ENCODE peak calls at places on chromosomes 7 and 10, in five cellular contexts. N is PC-3, V is HCT116, R is GM23248, H is hepatocyte. U is an unnamed sample.
A peak's percentile ranks its signal among the peaks of the same experiment; 100 is the strongest.

GRCh38 chr10:132590094-132590751 is 52.6 kb downstream of the INPP5A start:
- DNase-seq in N (no peak), V (no peak), R (no peak), H (no peak), U (no peak)

GRCh38 chr10:127243490-127244272 is 47.3 kb upstream of the INSYN2A start:
- DNase-seq in N (peak; percentile 50), V (peak; percentile 39), R (peak; percentile 44), H (peak; percentile 48), U (peak; percentile 7)

GRCh38 chr10:132201111-132201989 is 14.6 kb downstream of the DPYSL4 start:
- DNase-seq in N (no peak), V (no peak), R (no peak), H (no peak), U (no peak)

GRCh38 chr7:155947051-155947450 is 134.8 kb upstream of the SHH start:
- DNase-seq in N (peak; percentile 85), V (no peak), R (no peak), H (no peak), U (no peak)

GRCh38 chr7:75916685-75917634 is 2.0 kb downstream of the POR start:
- DNase-seq in N (no peak), V (no peak), R (no peak), H (no peak), U (no peak)

GRCh38 chr10:129853236-129853946 is 110.7 kb downstream of the EBF3 start:
- DNase-seq in N (peak; percentile 19), V (no peak), R (peak; percentile 40), H (peak; percentile 64), U (no peak)

GRCh38 chr10:76382381-76382851 is 951.0 kb downstream of the LRMDA start:
- DNase-seq in N (peak; percentile 62), V (no peak), R (peak; percentile 64), H (no peak), U (no peak)

GRCh38 chr10:109963439-109963838 is 40.1 kb upstream of the XPNPEP1 start:
- DNase-seq in N (no peak), V (no peak), R (peak; percentile 74), H (no peak), U (no peak)

GRCh38 chr7:139931190-139932007 is 102.3 kb downstream of the TBXAS1 start:
- DNase-seq in N (no peak), V (no peak), R (no peak), H (no peak), U (no peak)

GRCh38 chr7:27700501-27700900 is 37.8 kb upstream of the HIBADH start:
- DNase-seq in N (no peak), V (no peak), R (no peak), H (no peak), U (no peak)

GRCh38 chr7:152709307-152710133 is 33.6 kb upstream of the XRCC2 start:
- DNase-seq in N (peak; percentile 44), V (peak; percentile 81), R (peak; percentile 69), H (no peak), U (no peak)

GRCh38 chr10:122344741-122345258 is 29.7 kb upstream of the PLEKHA1 start:
- DNase-seq in N (peak; percentile 20), V (peak; percentile 46), R (peak; percentile 54), H (peak; percentile 64), U (no peak)

GRCh38 chr7:131105803-131106680 is 221.6 kb upstream of the MKLN1 start:
- DNase-seq in N (peak; percentile 52), V (no peak), R (peak; percentile 88), H (peak; percentile 87), U (peak; percentile 78)

GRCh38 chr7:83648464-83649241 is at the start of gene SEMA3E:
- DNase-seq in N (peak; percentile 52), V (peak; percentile 15), R (peak; percentile 65), H (peak; percentile 61), U (no peak)

GRCh38 chr7:107631588-107631987 is 29.0 kb upstream of the SLC26A4 start:
- DNase-seq in N (no peak), V (no peak), R (no peak), H (no peak), U (no peak)

GRCh38 chr10:30435068-30435422 is 1.1 kb downstream of the MAP3K8 start:
- DNase-seq in N (no peak), V (no peak), R (peak; percentile 77), H (peak; percentile 62), U (peak; percentile 40)

GRCh38 chr10:22386396-22386928 is 41.2 kb downstream of the SPAG6 start:
- DNase-seq in N (no peak), V (no peak), R (no peak), H (no peak), U (no peak)

GRCh38 chr7:12316925-12317324 is 86.7 kb downstream of the VWDE start:
- DNase-seq in N (no peak), V (no peak), R (no peak), H (no peak), U (no peak)

GRCh38 chr7:16345979-16346958 is 75.1 kb downstream of the CRPPA start:
- DNase-seq in N (peak; percentile 88), V (peak; percentile 44), R (peak; percentile 87), H (no peak), U (peak; percentile 61)

GRCh38 chr7:122886357-122887081 is at the start of gene CADPS2:
- DNase-seq in N (peak; percentile 71), V (peak; percentile 71), R (peak; percentile 81), H (peak; percentile 94), U (peak; percentile 98)

GRCh38 chr7:139811106-139811505 is 18.0 kb upstream of the TBXAS1 start:
- DNase-seq in N (no peak), V (no peak), R (peak; percentile 64), H (no peak), U (peak; percentile 83)

GRCh38 chr7:36668080-36668479 is 56.2 kb downstream of the AOAH start:
- DNase-seq in N (no peak), V (no peak), R (peak; percentile 49), H (no peak), U (no peak)

GRCh38 chr7:74344786-74345185 is 55.6 kb downstream of the CLIP2 start:
- DNase-seq in N (no peak), V (no peak), R (no peak), H (no peak), U (no peak)

GRCh38 chr7:92763636-92764423 is 72.5 kb downstream of the CDK6 start:
- DNase-seq in N (peak; percentile 95), V (peak; percentile 90), R (peak; percentile 78), H (peak; percentile 76), U (no peak)

GRCh38 chr7:25720427-25720826 is 431.6 kb upstream of the NFE2L3 start:
- DNase-seq in N (peak; percentile 22), V (no peak), R (peak; percentile 23), H (no peak), U (no peak)

DNA sequence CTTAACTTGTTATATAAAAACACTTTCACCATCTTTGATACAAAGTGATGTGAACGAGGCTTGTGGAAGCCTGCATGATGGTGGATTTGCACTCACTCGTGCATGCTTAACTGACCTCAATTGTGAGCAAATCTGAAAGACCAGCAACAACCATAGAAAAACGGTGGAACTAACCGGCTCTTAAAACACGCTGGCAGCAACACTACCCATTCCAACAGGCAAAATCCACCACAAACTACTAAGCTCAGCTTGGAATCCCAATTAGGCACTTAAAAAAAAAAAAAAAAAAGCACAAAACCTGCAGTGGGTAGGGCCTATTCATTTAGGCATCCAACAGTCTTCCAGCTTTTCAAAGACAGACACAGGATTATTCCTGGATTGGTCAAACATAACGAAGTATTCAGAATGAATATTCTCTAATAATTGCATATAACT is 1.8 kb downstream of the GDI2 start:
- DNase-seq in N (peak; percentile 40), V (no peak), R (peak; percentile 68), H (no peak), U (no peak)
- TF ChIP-seq EZH2phosphoT487 in N (no peak), V (no peak), R (no peak), H (no peak), U (no peak)

GRCh38 chr7:157300406-157300770 is 36.4 kb upstream of the DNAJB6 start:
- DNase-seq in N (no peak), V (no peak), R (no peak), H (no peak), U (no peak)

GRCh38 chr7:157297071-157297638 is 39.6 kb upstream of the DNAJB6 start:
- DNase-seq in N (no peak), V (no peak), R (no peak), H (no peak), U (no peak)

GRCh38 chr7:157302314-157302711 is 34.5 kb upstream of the DNAJB6 start:
- DNase-seq in N (peak; percentile 95), V (no peak), R (peak; percentile 78), H (no peak), U (peak; percentile 92)

GRCh38 chr7:157299317-157299612 is 37.5 kb upstream of the DNAJB6 start:
- DNase-seq in N (no peak), V (no peak), R (no peak), H (no peak), U (no peak)

GRCh38 chr7:157299613-157300405 is 37.0 kb upstream of the DNAJB6 start:
- DNase-seq in N (peak; percentile 26), V (peak; percentile 36), R (no peak), H (no peak), U (no peak)
- TF ChIP-seq EZH2phosphoT487 in N (no peak), V (no peak), R (no peak), H (no peak), U (no peak)

GRCh38 chr10:70564113-70564725 is 38.3 kb downstream of the PRF1 start:
- DNase-seq in N (no peak), V (no peak), R (no peak), H (no peak), U (no peak)

GRCh38 chr10:70566515-70567290 is 35.8 kb downstream of the PRF1 start:
- DNase-seq in N (no peak), V (no peak), R (no peak), H (no peak), U (no peak)

GRCh38 chr10:70567603-70568002 is 34.9 kb downstream of the PRF1 start:
- DNase-seq in N (no peak), V (no peak), R (no peak), H (no peak), U (no peak)

GRCh38 chr10:70564901-70565351 is 37.6 kb downstream of the PRF1 start:
- DNase-seq in N (no peak), V (no peak), R (no peak), H (no peak), U (no peak)

DNA sequence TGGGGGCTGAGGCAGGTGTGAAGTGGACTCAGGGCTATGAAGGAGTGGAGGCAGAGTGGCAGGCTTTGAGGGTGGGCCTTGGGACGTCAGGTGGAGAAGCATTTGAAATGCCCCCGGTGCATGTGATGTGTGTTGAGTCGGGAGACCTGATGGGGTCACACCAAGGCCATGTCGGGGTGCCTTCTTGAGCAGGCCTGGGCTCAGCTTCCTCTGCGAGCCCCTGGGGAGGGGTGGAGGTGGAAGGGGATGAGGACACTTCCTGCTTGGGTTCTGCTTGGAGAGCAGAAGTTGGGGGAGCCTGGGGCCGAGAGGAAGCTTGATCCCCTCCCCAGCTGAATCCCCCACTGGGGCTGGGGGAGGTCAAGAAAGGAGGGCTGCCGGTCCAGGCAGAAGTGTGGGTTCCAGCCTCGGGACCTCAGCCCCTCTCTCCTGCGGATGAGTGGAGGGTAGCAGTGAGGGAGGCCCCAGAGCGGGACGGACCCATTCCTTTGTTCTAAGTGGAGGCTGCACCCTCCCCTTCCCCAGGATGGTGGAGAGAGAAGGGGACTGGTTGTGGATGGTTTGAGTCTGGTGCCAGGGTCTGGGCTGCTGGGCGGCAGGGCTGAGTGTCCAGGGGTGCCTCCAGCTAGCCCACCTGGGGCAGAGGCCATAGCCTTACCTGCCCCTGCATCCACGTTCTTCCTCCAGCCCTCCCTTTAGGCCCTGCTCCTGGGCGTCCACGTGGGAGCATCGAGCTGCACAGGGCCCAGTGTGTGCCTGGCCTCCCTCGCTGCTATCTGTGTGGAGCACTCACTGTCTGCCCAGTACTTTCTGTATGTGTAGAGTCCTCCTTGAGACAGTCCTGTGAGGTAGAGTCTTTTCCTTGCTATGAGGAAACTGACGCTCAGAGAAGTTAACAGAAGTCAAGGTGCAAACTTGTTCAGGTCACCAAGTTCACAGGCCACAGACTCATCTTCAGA is 36.7 kb downstream of the PRF1 start:
- DNase-seq in N (no peak), V (no peak), R (no peak), H (no peak), U (no peak)
- TF ChIP-seq EZH2phosphoT487 in N (no peak), V (no peak), R (no peak), H (no peak), U (no peak)

GRCh38 chr10:14507156-14507555 is 176.4 kb upstream of the FRMD4A start:
- DNase-seq in N (no peak), V (no peak), R (no peak), H (no peak), U (peak; percentile 86)
- TF ChIP-seq EZH2phosphoT487 in N (no peak), V (no peak), R (no peak), H (no peak), U (no peak)